ENCODE peak calls at places on chromosomes 7 and 10, in four cellular contexts. F is heart left ventricle, W is GM23248, O is A673. K is an unnamed sample.

GRCh38 chr10:129770286-129770685 is 193.8 kb downstream of the EBF3 start:
- DNase-seq in F (no peak), W (no peak), O (no peak), K (no peak)

GRCh38 chr10:7583626-7584025 is 83.1 kb downstream of the ITIH5 start:
- DNase-seq in F (peak), O (no peak), W (no peak), K (no peak)

GRCh38 chr7:128105228-128106022 is 74.2 kb upstream of the LRRC4 start:
- DNase-seq in O (no peak), F (no peak), W (no peak), K (no peak)

GRCh38 chr7:41188163-41189130 is 514.4 kb downstream of the INHBA start:
- DNase-seq in O (no peak), F (no peak), W (peak), K (no peak)

GRCh38 chr10:23338886-23339285 is 5.7 kb downstream of the C10orf67 start:
- DNase-seq in F (no peak), W (peak), O (no peak), K (no peak)

GRCh38 chr10:45376364-45376801 is 2.4 kb downstream of the ALOX5 start:
- DNase-seq in W (no peak), F (no peak), O (no peak), K (no peak)

GRCh38 chr10:96673318-96674099 is 46.8 kb downstream of the PIK3AP1 start:
- DNase-seq in O (no peak), W (no peak), F (peak), K (no peak)

GRCh38 chr10:122051609-122052385 is 62.8 kb downstream of the TACC2 start:
- DNase-seq in F (peak), W (peak), O (peak), K (no peak)

GRCh38 chr7:41161188-41161587 is 541.7 kb downstream of the INHBA start:
- DNase-seq in F (no peak), W (no peak), O (no peak), K (no peak)

GRCh38 chr7:123653162-123653561 is 2.5 kb upstream of the LMOD2 start:
- DNase-seq in O (no peak), W (no peak), F (no peak), K (no peak)

GRCh38 chr7:32075612-32076011 is 5.4 kb upstream of the PDE1C start:
- DNase-seq in O (no peak), W (no peak), F (no peak), K (no peak)

GRCh38 chr10:13711281-13711680 is 124.5 kb downstream of the PRPF18 start:
- DNase-seq in W (no peak), F (no peak), O (peak), K (no peak)

GRCh38 chr10:44680764-44681163 is 230.4 kb upstream of the TMEM72 start:
- DNase-seq in O (no peak), F (no peak), W (no peak), K (no peak)

GRCh38 chr10:28711079-28711478 is 33.8 kb downstream of the BAMBI start:
- DNase-seq in O (peak), F (no peak), W (no peak), K (no peak)

GRCh38 chr10:122279725-122280141 is 8.6 kb downstream of the BTBD16 start:
- DNase-seq in O (peak), W (peak), F (no peak), K (no peak)

GRCh38 chr10:46272863-46273415 is 13.9 kb upstream of the ANTXRL start:
- DNase-seq in O (no peak), F (peak), W (no peak), K (no peak)

DNA sequence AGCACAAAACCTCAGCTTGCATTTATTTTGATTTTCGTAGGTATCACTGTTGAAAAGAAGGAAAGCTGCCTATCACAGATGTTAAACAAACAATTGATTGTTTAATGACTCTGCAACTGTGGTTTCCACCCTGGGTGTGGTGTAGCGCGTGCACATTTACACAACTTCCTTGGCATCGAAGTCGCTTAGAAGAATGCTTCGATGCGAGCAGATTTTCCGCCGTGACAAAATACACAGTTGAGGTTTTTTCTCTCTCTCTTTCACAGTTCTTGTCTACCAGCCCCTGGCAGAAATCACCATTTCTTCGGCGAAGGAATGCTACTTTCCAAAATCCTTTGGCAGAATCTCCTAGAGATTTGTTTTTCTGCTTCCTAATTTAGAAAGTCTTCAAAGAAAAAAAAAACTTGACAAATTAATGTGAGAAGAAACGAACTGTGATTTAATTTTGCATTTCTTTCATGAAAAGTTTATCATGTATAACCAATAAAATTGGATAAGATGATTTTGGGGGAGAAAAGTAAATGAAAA is 70.7 kb upstream of the C1QL3 start:
- DNase-seq in O (no peak), F (no peak), W (no peak), K (no peak)
- H3K4me3 ChIP-seq in O (no peak), F (no peak), W (no peak), K (no peak)

DNA sequence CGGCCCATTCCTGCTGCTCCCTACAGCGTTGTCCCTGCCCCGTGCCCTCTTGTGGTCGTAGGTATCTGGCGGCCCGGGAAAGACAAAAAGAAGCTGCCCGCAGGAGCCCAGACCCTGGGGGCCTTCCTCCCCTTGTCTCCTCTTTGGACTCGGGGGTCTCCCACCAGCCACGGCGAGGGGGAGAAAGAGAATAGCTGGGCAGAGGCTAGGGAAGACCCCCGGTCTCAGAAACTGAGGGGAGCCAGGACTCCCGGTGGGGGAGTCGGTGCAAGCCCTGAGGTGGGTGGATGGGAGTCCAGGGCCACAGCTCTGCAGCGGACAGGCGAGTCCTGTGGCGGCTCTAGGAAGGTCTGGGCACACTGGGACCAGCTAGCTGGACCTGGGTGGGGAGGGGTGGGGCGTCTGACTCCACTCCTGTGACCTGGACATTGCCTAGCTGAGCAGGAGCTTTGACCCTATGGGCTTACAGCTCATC is 1.3 kb upstream of the SH2D4B start:
- DNase-seq in F (no peak), O (no peak), W (no peak), K (no peak)
- H3K4me3 ChIP-seq in F (peak), O (no peak), W (peak), K (peak)

DNA sequence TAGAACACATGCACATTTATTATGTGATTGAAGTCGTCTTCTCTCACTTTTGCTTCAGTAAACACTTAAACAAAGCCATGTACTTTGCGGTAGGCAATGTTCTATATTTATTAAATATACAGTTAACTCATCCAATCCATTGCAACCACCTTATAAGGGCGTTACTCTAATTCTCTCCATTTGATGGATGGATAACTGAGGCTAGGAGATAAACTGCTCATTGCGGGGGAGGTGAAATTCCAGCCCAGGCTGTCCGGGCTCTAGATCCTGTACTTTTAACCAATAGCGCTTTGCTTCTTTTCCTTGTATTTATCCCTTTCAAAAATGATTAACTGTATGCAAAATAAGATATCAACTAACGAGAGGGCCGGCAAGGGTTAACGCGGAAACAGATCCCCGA is 1.2 kb upstream of the PLXDC2 start:
- DNase-seq in W (no peak), O (no peak), F (no peak), K (no peak)
- H3K4me3 ChIP-seq in W (peak), O (peak), F (peak), K (no peak)

GRCh38 chr7:115613836-115614235 is 416.7 kb downstream of the TFEC start:
- DNase-seq in F (no peak), O (no peak), W (peak), K (no peak)
- H3K4me3 ChIP-seq in F (no peak), O (no peak), W (no peak), K (no peak)

DNA sequence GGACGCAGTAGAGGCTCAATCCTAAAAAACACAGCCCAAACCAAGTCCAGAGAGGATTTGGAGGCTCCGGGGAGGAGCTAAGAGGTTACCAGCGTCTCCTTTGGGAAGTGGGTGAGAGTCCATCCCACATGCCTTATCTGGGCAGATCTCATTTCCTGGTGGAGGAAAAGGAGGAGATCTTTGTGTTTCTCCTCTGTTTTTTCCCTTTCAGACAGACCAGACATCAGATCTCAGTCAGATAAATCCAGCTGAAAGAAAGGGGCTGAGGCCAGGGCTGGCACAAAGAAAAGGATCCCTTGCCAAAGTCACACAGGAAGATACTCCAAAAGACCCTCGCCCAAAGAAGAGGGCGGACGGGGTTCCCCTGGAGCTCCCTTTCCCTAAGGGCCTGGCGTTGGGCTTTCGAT is 58.3 kb upstream of the COMTD1 start:
- DNase-seq in F (no peak), O (no peak), W (peak), K (no peak)
- H3K4me3 ChIP-seq in F (peak), O (no peak), W (peak), K (no peak)

DNA sequence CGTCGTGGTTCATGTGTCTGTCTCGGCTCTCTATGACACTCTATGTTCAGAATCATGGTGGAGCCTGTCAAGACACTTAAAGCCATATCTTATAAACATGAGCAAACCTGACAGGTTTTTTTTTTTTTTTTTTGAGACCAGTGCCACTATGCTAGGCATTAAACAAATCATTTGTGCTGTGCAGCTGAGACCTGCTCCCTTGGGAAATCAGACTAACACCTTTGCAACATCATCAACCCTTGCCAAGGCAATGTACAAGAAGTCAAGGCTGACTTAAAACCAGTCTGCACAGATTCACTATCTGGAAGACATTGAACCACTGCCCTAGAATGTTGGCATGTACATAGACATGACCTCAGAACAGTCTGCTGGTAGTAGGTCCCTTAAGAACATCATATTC is 181.3 kb upstream of the ANK3 start:
- DNase-seq in W (no peak), F (no peak), O (no peak), K (no peak)
- H3K4me3 ChIP-seq in W (no peak), F (no peak), O (no peak), K (no peak)

GRCh38 chr7:135659159-135659837 is 3.0 kb upstream of the STMP1 start:
- DNase-seq in W (no peak), F (no peak), O (no peak), K (no peak)

GRCh38 chr7:135664046-135664589 is 1.8 kb downstream of the STMP1 start:
- DNase-seq in O (peak), F (no peak), W (peak), K (no peak)

GRCh38 chr7:135662373-135663114 is at the start of gene STMP1:
- DNase-seq in W (peak), O (peak), F (peak), K (peak)

GRCh38 chr7:135662123-135662372 is 266 bp upstream of the STMP1 start:
- DNase-seq in W (no peak), F (no peak), O (no peak), K (no peak)

DNA sequence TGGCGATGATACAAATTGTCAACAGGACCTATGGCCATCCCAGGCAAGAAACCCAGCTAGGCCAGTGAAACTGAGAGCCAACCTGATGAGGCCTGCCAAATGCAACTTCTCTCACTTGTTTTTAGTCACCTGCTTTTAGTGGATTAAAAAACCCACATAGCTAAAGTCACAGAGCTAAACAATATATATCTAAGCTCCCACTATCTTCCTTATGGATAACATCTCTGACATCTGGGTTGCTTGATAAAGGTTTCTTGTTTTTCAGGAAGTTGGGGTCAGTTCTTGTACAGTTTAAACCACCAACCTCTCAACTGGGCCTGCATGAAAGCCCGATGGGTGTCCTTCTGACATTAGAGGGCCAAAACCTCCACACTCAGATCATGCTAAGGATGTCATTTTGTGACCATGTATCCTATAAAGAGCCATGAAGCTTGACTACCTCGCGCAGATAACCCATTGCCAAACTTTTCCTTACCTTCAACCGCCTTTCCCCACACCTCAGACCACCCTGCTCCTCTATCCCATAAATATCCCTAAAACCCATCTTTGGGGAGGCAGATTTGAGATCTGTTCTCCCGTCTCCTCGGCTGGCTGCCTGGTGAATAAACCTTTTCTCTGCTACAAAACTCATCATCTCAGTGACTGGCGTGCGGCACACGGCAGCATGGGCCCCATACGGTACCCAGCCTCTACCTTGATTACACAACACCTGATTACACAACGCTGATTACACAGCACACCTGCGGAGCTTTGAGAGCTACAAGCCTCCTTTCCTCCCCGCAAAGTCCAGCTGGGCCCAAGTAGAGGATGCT is 797 bp upstream of the STMP1 start:
- DNase-seq in O (no peak), F (no peak), W (no peak), K (no peak)
- H3K4me3 ChIP-seq in O (peak), F (peak), W (peak), K (peak)

DNA sequence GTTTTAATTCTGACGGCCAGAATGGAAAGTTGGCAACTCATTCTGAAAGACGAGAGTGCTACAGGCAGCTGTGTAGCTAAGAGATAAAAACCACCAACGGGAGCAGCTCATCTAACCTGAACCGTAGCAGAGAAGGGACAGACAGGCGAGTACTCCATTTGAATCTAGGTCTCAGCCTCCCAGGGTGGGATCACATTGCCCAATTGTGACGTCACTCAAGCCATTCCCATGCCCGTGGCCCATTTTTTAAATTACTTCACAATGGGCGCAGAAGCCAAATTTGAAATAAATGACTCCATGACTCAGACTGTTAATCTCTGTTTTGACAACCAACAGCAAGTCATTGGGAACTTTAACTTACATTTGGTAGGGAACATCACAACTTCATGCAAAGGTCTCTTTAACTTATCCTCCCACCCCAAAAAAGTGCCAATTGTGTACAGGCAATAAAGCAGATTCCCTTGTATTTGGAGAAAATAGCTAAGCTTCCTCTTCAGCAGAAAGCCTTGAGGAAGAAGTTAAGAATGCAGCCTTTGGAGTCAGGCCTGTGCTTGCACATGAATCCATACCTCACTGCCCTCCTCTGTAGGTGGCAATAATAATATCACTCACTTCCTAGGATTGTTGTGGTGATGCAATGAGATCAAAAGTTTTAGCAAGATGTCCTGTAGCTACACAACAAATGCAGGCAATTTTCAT is 93.2 kb upstream of the KIF5B start:
- DNase-seq in F (peak), O (peak), W (peak), K (peak)
- H3K4me3 ChIP-seq in F (no peak), O (no peak), W (peak), K (no peak)

GRCh38 chr7:135211179-135211945 is at the start of gene WDR91:
- DNase-seq in O (peak), W (peak), F (peak), K (peak)

GRCh38 chr7:135208417-135208793 is 2.9 kb downstream of the WDR91 start:
- DNase-seq in O (no peak), W (no peak), F (no peak), K (no peak)

GRCh38 chr7:135210818-135211178 is 528 bp downstream of the WDR91 start:
- DNase-seq in F (no peak), W (peak), O (peak), K (no peak)

GRCh38 chr7:135207739-135208416 is 3.4 kb downstream of the WDR91 start:
- DNase-seq in W (no peak), F (no peak), O (no peak), K (no peak)

GRCh38 chr7:135209225-135209834 is 2.0 kb downstream of the WDR91 start:
- DNase-seq in W (no peak), F (no peak), O (no peak), K (no peak)
- H3K4me3 ChIP-seq in W (no peak), F (peak), O (no peak), K (no peak)

K was measured in GM12864.